ENCODE peak calls at places on chromosomes 3 and 15, in ten cellular contexts. W is dorsolateral prefrontal cortex, R is NCI-H1092 treated with DMSO at 0.1 percent for 48 hours, I is RWPE1, D is heart right ventricle, V is fibroblast of the aortic adventitia, F is HFFc6, S is T follicular helper cell, C is ACHN, P is NCI-H1930. A is an unnamed sample.

GRCh38 chr3:183551930-183552329 is 3.6 kb downstream of the KLHL6 start:
- DNase-seq in W (no peak), R (no peak), I (no peak), D (no peak), V (no peak), F (no peak), S (no peak), C (no peak), P (no peak), A (peak)

GRCh38 chr15:74815121-74815933 is 2.7 kb downstream of the LMAN1L start:
- DNase-seq in W (no peak), R (no peak), I (no peak), D (no peak), V (no peak), F (no peak), S (no peak), C (no peak), P (no peak), A (no peak)

GRCh38 chr3:110227987-110228386 is 843.6 kb upstream of the NECTIN3 start:
- DNase-seq in W (no peak), R (no peak), I (no peak), D (no peak), V (peak), F (no peak), S (no peak), C (no peak), P (no peak), A (no peak)

GRCh38 chr3:60788185-60788584 is 463.1 kb downstream of the FHIT start:
- DNase-seq in W (no peak), R (no peak), I (no peak), D (no peak), V (no peak), F (no peak), S (no peak), C (no peak), P (no peak), A (no peak)

GRCh38 chr3:30145281-30145680 is 461.1 kb upstream of the TGFBR2 start:
- DNase-seq in W (no peak), R (no peak), I (no peak), D (no peak), V (no peak), F (no peak), S (no peak), C (no peak), P (no peak), A (no peak)

GRCh38 chr3:139394116-139394515 is 4.7 kb upstream of the COPB2 start:
- DNase-seq in W (no peak), R (no peak), I (no peak), D (no peak), V (peak), F (no peak), S (no peak), C (no peak), P (no peak), A (no peak)

GRCh38 chr3:5630396-5630795 is 442.9 kb downstream of the EDEM1 start:
- DNase-seq in W (no peak), R (no peak), I (no peak), D (no peak), V (no peak), F (no peak), S (no peak), C (no peak), P (no peak), A (no peak)

GRCh38 chr3:48684480-48685143 is 1.1 kb downstream of the NCKIPSD start:
- DNase-seq in W (no peak), R (no peak), I (no peak), D (peak), V (peak), F (no peak), S (no peak), C (no peak), P (no peak), A (no peak)

GRCh38 chr3:197297020-197297419 is 1.4 kb downstream of the DLG1 start:
- DNase-seq in W (no peak), R (no peak), I (peak), D (no peak), V (peak), F (no peak), S (no peak), C (no peak), P (no peak), A (no peak)

GRCh38 chr3:149179225-149179624 is 42.4 kb downstream of the CP start:
- DNase-seq in W (no peak), R (no peak), I (no peak), D (no peak), V (peak), F (peak), S (no peak), C (peak), P (no peak), A (no peak)

GRCh38 chr3:133943639-133944131 is 48.0 kb upstream of the RAB6B start:
- DNase-seq in W (no peak), R (no peak), I (peak), D (no peak), V (peak), F (peak), S (no peak), C (peak), P (no peak), A (no peak)

GRCh38 chr3:38721207-38721772 is 71.8 kb upstream of the SCN5A start:
- DNase-seq in W (no peak), R (no peak), I (no peak), D (no peak), V (no peak), F (no peak), S (no peak), C (no peak), P (no peak), A (no peak)

GRCh38 chr3:170080605-170081004 is 42.8 kb downstream of the GPR160 start:
- DNase-seq in W (no peak), R (no peak), I (no peak), D (no peak), V (no peak), F (no peak), S (no peak), C (no peak), P (no peak), A (no peak)

GRCh38 chr15:51267714-51268105 is 70.7 kb downstream of the CYP19A1 start:
- DNase-seq in W (no peak), R (peak), I (peak), D (no peak), V (no peak), F (no peak), S (no peak), C (peak), P (no peak), A (no peak)

GRCh38 chr3:135915206-135915605 is 50.3 kb upstream of the PPP2R3A start:
- DNase-seq in W (no peak), R (no peak), I (no peak), D (no peak), V (no peak), F (no peak), S (no peak), C (no peak), P (no peak), A (no peak)

GRCh38 chr3:113948015-113948917 is 453 bp downstream of the ZDHHC23 start:
- DNase-seq in W (no peak), R (peak), I (peak), D (peak), V (no peak), F (no peak), S (no peak), C (peak), P (peak), A (peak)

GRCh38 chr15:76333720-76334437 is 2.7 kb upstream of the ISL2 start:
- DNase-seq in W (no peak), R (no peak), I (peak), D (no peak), V (no peak), F (no peak), S (no peak), C (peak), P (no peak), A (no peak)

GRCh38 chr3:146975476-146975875 is 370.3 kb upstream of the PLSCR5 start:
- DNase-seq in W (no peak), R (no peak), I (no peak), D (no peak), V (no peak), F (no peak), S (no peak), C (no peak), P (no peak), A (no peak)

GRCh38 chr15:78034495-78035191 is 42.9 kb downstream of the TBC1D2B start:
- DNase-seq in W (no peak), R (no peak), I (no peak), D (no peak), V (no peak), F (no peak), S (peak), C (no peak), P (no peak), A (peak)

GRCh38 chr15:65533057-65533752 is 2.9 kb downstream of the HACD3 start:
- DNase-seq in W (no peak), R (no peak), I (peak), D (no peak), V (no peak), F (no peak), S (no peak), C (no peak), P (no peak), A (no peak)

GRCh38 chr3:136042608-136043221 is 77.2 kb downstream of the PPP2R3A start:
- DNase-seq in W (no peak), R (peak), I (peak), D (no peak), V (peak), F (peak), S (no peak), C (peak), P (peak), A (no peak)

GRCh38 chr15:70066004-70066403 is 31.7 kb downstream of the TLE3 start:
- DNase-seq in W (no peak), R (no peak), I (no peak), D (no peak), V (no peak), F (no peak), S (no peak), C (no peak), P (no peak), A (no peak)

GRCh38 chr15:69623521-69624513 is 171.2 kb downstream of the RPLP1 start:
- DNase-seq in W (no peak), R (no peak), I (peak), D (peak), V (peak), F (no peak), S (no peak), C (no peak), P (no peak), A (no peak)

GRCh38 chr15:45795487-45796069 is 160.7 kb downstream of the SQOR start:
- DNase-seq in W (no peak), R (peak), I (peak), D (peak), V (peak), F (peak), S (no peak), C (peak), P (peak), A (no peak)

GRCh38 chr3:120559228-120560061 is 36.7 kb upstream of the NDUFB4 start:
- DNase-seq in W (no peak), R (peak), I (peak), D (peak), V (peak), F (peak), S (no peak), C (peak), P (no peak), A (no peak)

GRCh38 chr3:9930804-9931418 is 2.7 kb upstream of the CRELD1 start:
- DNase-seq in W (no peak), R (no peak), I (no peak), D (no peak), V (no peak), F (no peak), S (no peak), C (no peak), P (no peak), A (no peak)

GRCh38 chr15:101053261-101053660 is 134.1 kb downstream of the LRRK1 start:
- DNase-seq in W (peak), R (no peak), I (no peak), D (no peak), V (no peak), F (no peak), S (no peak), C (no peak), P (no peak), A (no peak)

GRCh38 chr3:185823280-185824044 is 1.4 kb downstream of the IGF2BP2 start:
- DNase-seq in W (no peak), R (no peak), I (peak), D (peak), V (no peak), F (no peak), S (no peak), C (peak), P (no peak), A (no peak)

GRCh38 chr3:105987809-105988208 is 119.0 kb upstream of the CBLB start:
- DNase-seq in W (no peak), R (no peak), I (no peak), D (no peak), V (no peak), F (no peak), S (no peak), C (no peak), P (no peak), A (no peak)

GRCh38 chr3:131033480-131034080 is 6.9 kb downstream of the NEK11 start:
- DNase-seq in W (no peak), R (peak), I (peak), D (no peak), V (peak), F (peak), S (no peak), C (peak), P (peak), A (no peak)

GRCh38 chr3:134562055-134562454 is 76.2 kb downstream of the CEP63 start:
- DNase-seq in W (no peak), R (no peak), I (no peak), D (no peak), V (no peak), F (no peak), S (no peak), C (no peak), P (no peak), A (no peak)

GRCh38 chr15:87733977-87734376 is 522.6 kb downstream of the NTRK3 start:
- DNase-seq in W (no peak), R (no peak), I (no peak), D (no peak), V (no peak), F (no peak), S (no peak), C (no peak), P (no peak), A (no peak)